ENCODE peak calls at places on chromosomes 12 and 14, in seven cellular contexts. L is OCI-LY7, D is MM.1S, C is T-helper 2 cell, Y is posterior vena cava, S is astrocyte of the cerebellum, E is H9. G is an unnamed sample.

GRCh38 chr12:19085090-19085489 is 44.4 kb upstream of the PLEKHA5 start:
- DNase-seq in L (no peak), D (no peak), C (no peak), Y (no peak), S (no peak), E (no peak), G (no peak)

GRCh38 chr14:69320581-69321365 is 60.8 kb downstream of the GALNT16 start:
- DNase-seq in L (no peak), D (no peak), C (no peak), Y (no peak), S (no peak), E (no peak), G (no peak)

GRCh38 chr14:36690301-36691020 is 28.8 kb downstream of the PAX9 start:
- DNase-seq in L (no peak), D (no peak), C (no peak), Y (no peak), S (no peak), E (no peak), G (no peak)

GRCh38 chr14:23359167-23359626 is 5.8 kb downstream of the EFS start:
- DNase-seq in L (no peak), D (no peak), C (no peak), Y (no peak), S (no peak), E (peak), G (no peak)

GRCh38 chr12:132400011-132400641 is 70.7 kb upstream of the GALNT9 start:
- DNase-seq in L (no peak), D (no peak), C (no peak), Y (peak), S (no peak), E (no peak), G (no peak)

GRCh38 chr14:50060871-50061663 is 55.3 kb downstream of the VCPKMT start:
- DNase-seq in L (peak), D (no peak), C (peak), Y (no peak), S (peak), E (no peak), G (peak)

GRCh38 chr14:57435923-57436322 is 45.5 kb downstream of the NAA30 start:
- DNase-seq in L (no peak), D (no peak), C (no peak), Y (no peak), S (no peak), E (no peak), G (no peak)

GRCh38 chr14:39369029-39369428 is 63.2 kb downstream of the FBXO33 start:
- DNase-seq in L (no peak), D (no peak), C (no peak), Y (no peak), S (no peak), E (no peak), G (no peak)

GRCh38 chr12:72289633-72290032 is 17.5 kb downstream of the TRHDE start:
- DNase-seq in L (no peak), D (no peak), C (no peak), Y (no peak), S (no peak), E (no peak), G (no peak)

GRCh38 chr12:16670456-16671050 is 64.6 kb upstream of the LMO3 start:
- DNase-seq in L (no peak), D (no peak), C (no peak), Y (no peak), S (peak), E (no peak), G (no peak)

GRCh38 chr14:22545842-22546721 is 42.9 kb downstream of the DAD1 start:
- DNase-seq in L (no peak), D (no peak), C (no peak), Y (no peak), S (peak), E (no peak), G (no peak)

GRCh38 chr12:99232324-99232723 is 415.2 kb upstream of the GARIN6 start:
- DNase-seq in L (no peak), D (no peak), C (no peak), Y (no peak), S (no peak), E (no peak), G (no peak)

GRCh38 chr12:78683626-78684025 is 180.9 kb upstream of the SYT1 start:
- DNase-seq in L (no peak), D (no peak), C (no peak), Y (no peak), S (no peak), E (no peak), G (no peak)

GRCh38 chr14:104843442-104844305 is 21.4 kb upstream of the CEP170B start:
- DNase-seq in L (no peak), D (no peak), C (no peak), Y (peak), S (no peak), E (peak), G (no peak)

GRCh38 chr12:123398177-123398916 is 14.4 kb downstream of the KMT5A start:
- DNase-seq in L (no peak), D (no peak), C (no peak), Y (peak), S (peak), E (no peak), G (no peak)

GRCh38 chr12:6384499-6385436 is 806 bp downstream of the LTBR start:
- DNase-seq in L (no peak), D (no peak), C (no peak), Y (no peak), S (no peak), E (peak), G (no peak)

GRCh38 chr12:30110970-30111586 is 327.3 kb upstream of the TMTC1 start:
- DNase-seq in L (no peak), D (no peak), C (no peak), Y (no peak), S (peak), E (no peak), G (no peak)

GRCh38 chr12:10926263-10926662 is 2.8 kb upstream of the PRH2 start:
- DNase-seq in L (no peak), D (no peak), C (no peak), Y (no peak), S (no peak), E (no peak), G (no peak)

GRCh38 chr14:77275855-77276153 is 4.8 kb upstream of the NGB start:
- DNase-seq in L (no peak), D (no peak), C (no peak), Y (no peak), S (no peak), E (no peak), G (no peak)

GRCh38 chr12:16603916-16604575 is 1.9 kb downstream of the LMO3 start:
- DNase-seq in L (peak), D (no peak), C (no peak), Y (no peak), S (no peak), E (no peak), G (no peak)

GRCh38 chr14:85529803-85530574 is at the start of gene FLRT2:
- DNase-seq in L (no peak), D (no peak), C (no peak), Y (peak), S (no peak), E (peak), G (no peak)

GRCh38 chr14:104545151-104545931 is 34.2 kb upstream of the C14orf180 start:
- DNase-seq in L (no peak), D (no peak), C (no peak), Y (peak), S (no peak), E (peak), G (no peak)